ENCODE peak calls at places on chromosomes 7 and 10, in six cellular contexts. One of them, this sample, is unnamed.

GRCh38 chr7:134947831-134948230 is 38.5 kb upstream of the AGBL3 start:
- DNase-seq in colonic mucosa: no peak
- DNase-seq in dorsolateral prefrontal cortex: no peak
- DNase-seq in Calu3: no peak
- DNase-seq in brain microvascular endothelial cell: no peak
- DNase-seq in cardiac fibroblast: no peak
- DNase-seq in this sample: no peak

GRCh38 chr7:28718523-28718922 is 239.6 kb downstream of the TRIL start:
- DNase-seq in Calu3: no peak
- DNase-seq in colonic mucosa: no peak
- DNase-seq in brain microvascular endothelial cell: no peak
- DNase-seq in dorsolateral prefrontal cortex: no peak
- DNase-seq in cardiac fibroblast: no peak
- DNase-seq in this sample: no peak

GRCh38 chr7:129713544-129713943 is 102.0 kb downstream of the NRF1 start:
- DNase-seq in dorsolateral prefrontal cortex: no peak
- DNase-seq in brain microvascular endothelial cell: no peak
- DNase-seq in Calu3: no peak
- DNase-seq in colonic mucosa: no peak
- DNase-seq in cardiac fibroblast: no peak
- DNase-seq in this sample: no peak

GRCh38 chr7:109376576-109376975 is 806.9 kb downstream of the DNAJB9 start:
- DNase-seq in dorsolateral prefrontal cortex: no peak
- DNase-seq in brain microvascular endothelial cell: no peak
- DNase-seq in cardiac fibroblast: peak
- DNase-seq in Calu3: no peak
- DNase-seq in colonic mucosa: no peak
- DNase-seq in this sample: no peak

GRCh38 chr10:77428776-77429395 is 208.7 kb downstream of the KCNMA1 start:
- DNase-seq in brain microvascular endothelial cell: peak
- DNase-seq in Calu3: peak
- DNase-seq in colonic mucosa: peak
- DNase-seq in cardiac fibroblast: peak
- DNase-seq in dorsolateral prefrontal cortex: no peak
- DNase-seq in this sample: peak

GRCh38 chr7:106792233-106792926 is 72.7 kb upstream of the PIK3CG start:
- DNase-seq in dorsolateral prefrontal cortex: no peak
- DNase-seq in Calu3: no peak
- DNase-seq in colonic mucosa: no peak
- DNase-seq in cardiac fibroblast: no peak
- DNase-seq in brain microvascular endothelial cell: no peak
- DNase-seq in this sample: no peak

GRCh38 chr7:26865094-26865388 is 651 bp upstream of the SKAP2 start:
- DNase-seq in colonic mucosa: no peak
- DNase-seq in Calu3: no peak
- DNase-seq in cardiac fibroblast: no peak
- DNase-seq in brain microvascular endothelial cell: no peak
- DNase-seq in dorsolateral prefrontal cortex: peak
- DNase-seq in this sample: no peak

GRCh38 chr7:40200791-40201190 is 66.0 kb downstream of the SUGCT start:
- DNase-seq in brain microvascular endothelial cell: peak
- DNase-seq in Calu3: no peak
- DNase-seq in dorsolateral prefrontal cortex: no peak
- DNase-seq in cardiac fibroblast: peak
- DNase-seq in colonic mucosa: no peak
- DNase-seq in this sample: no peak

GRCh38 chr7:17463511-17464085 is 165.1 kb downstream of the AHR start:
- DNase-seq in brain microvascular endothelial cell: no peak
- DNase-seq in Calu3: no peak
- DNase-seq in cardiac fibroblast: no peak
- DNase-seq in colonic mucosa: no peak
- DNase-seq in dorsolateral prefrontal cortex: no peak
- DNase-seq in this sample: no peak

GRCh38 chr10:23361665-23362064 is 17.1 kb upstream of the C10orf67 start:
- DNase-seq in Calu3: no peak
- DNase-seq in cardiac fibroblast: no peak
- DNase-seq in brain microvascular endothelial cell: no peak
- DNase-seq in colonic mucosa: no peak
- DNase-seq in dorsolateral prefrontal cortex: no peak
- DNase-seq in this sample: no peak

GRCh38 chr10:59684006-59684405 is 25.6 kb downstream of the SLC16A9 start:
- DNase-seq in Calu3: no peak
- DNase-seq in dorsolateral prefrontal cortex: no peak
- DNase-seq in cardiac fibroblast: no peak
- DNase-seq in brain microvascular endothelial cell: no peak
- DNase-seq in colonic mucosa: no peak
- DNase-seq in this sample: no peak

DNA sequence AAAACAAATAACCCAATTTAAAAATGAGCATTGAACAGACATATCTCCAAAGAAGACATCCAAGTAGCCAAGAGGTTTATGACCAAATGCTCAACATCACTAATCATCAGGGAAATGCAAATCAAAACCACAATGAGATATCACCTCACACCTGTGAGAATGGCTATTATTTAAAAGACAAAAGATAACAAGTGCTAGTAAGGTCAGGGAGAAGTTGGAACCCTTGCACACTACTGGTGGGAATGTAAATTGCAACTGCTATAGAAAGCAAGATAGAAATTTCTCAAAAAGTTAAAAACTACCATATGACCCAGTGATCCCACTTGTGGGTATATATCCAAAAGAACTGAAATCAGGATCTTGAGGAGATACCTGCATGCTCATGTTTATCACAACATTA is 49.5 kb downstream of the SGMS1 start:
- DNase-seq in brain microvascular endothelial cell: no peak
- DNase-seq in Calu3: no peak
- DNase-seq in cardiac fibroblast: no peak
- DNase-seq in dorsolateral prefrontal cortex: no peak
- DNase-seq in colonic mucosa: no peak
- DNase-seq in this sample: no peak
- TF ChIP-seq CTCF in brain microvascular endothelial cell: peak
- TF ChIP-seq CTCF in Calu3: no peak
- TF ChIP-seq CTCF in cardiac fibroblast: peak
- TF ChIP-seq CTCF in dorsolateral prefrontal cortex: no peak
- TF ChIP-seq CTCF in colonic mucosa: no peak
- TF ChIP-seq CTCF in this sample: no peak

GRCh38 chr10:130455791-130456190 is 319.6 kb downstream of the GLRX3 start:
- DNase-seq in cardiac fibroblast: no peak
- DNase-seq in dorsolateral prefrontal cortex: no peak
- DNase-seq in brain microvascular endothelial cell: no peak
- DNase-seq in colonic mucosa: no peak
- DNase-seq in Calu3: no peak
- DNase-seq in this sample: no peak
- TF ChIP-seq CTCF in cardiac fibroblast: no peak
- TF ChIP-seq CTCF in dorsolateral prefrontal cortex: no peak
- TF ChIP-seq CTCF in brain microvascular endothelial cell: no peak
- TF ChIP-seq CTCF in colonic mucosa: no peak
- TF ChIP-seq CTCF in Calu3: no peak
- TF ChIP-seq CTCF in this sample: no peak

DNA sequence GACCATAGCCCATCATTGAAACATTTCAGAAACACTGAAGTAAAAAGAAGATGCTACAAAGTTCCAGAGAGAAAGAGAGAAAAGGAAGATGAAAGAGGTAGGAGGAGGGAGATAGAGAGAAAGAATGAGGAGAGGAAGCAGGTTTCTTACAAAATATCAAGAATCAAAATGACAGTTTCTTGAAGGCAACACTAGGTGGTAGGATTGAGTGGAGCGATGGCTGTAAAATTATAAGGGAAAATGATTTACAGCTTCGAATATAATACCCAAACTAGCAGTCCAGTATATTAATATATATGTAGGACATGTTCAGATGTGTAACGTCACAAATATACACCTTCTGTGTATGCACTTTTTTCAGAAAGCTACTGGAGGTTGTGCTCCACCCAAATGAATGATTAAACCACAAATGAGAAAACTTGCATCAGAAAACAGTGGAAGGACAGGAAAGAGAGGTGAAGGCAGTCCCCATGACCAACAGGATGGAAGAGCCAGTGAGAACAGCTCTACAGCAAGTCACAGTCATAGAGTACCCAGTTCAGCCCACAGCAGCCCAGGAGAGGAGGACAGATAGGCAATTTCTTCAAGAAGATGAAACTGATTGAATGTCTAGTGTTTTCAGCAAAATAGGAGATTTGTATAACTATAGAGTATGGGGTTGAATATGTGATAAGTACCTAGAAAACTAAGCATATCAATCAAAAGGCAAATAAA is 151.5 kb upstream of the TARP start:
- DNase-seq in Calu3: no peak
- DNase-seq in cardiac fibroblast: peak
- DNase-seq in brain microvascular endothelial cell: no peak
- DNase-seq in colonic mucosa: no peak
- DNase-seq in dorsolateral prefrontal cortex: no peak
- DNase-seq in this sample: no peak
- TF ChIP-seq CTCF in Calu3: no peak
- TF ChIP-seq CTCF in cardiac fibroblast: no peak
- TF ChIP-seq CTCF in brain microvascular endothelial cell: no peak
- TF ChIP-seq CTCF in colonic mucosa: no peak
- TF ChIP-seq CTCF in dorsolateral prefrontal cortex: no peak
- TF ChIP-seq CTCF in this sample: no peak

GRCh38 chr10:7085913-7086589 is 324.8 kb downstream of the SFMBT2 start:
- DNase-seq in dorsolateral prefrontal cortex: no peak
- DNase-seq in Calu3: no peak
- DNase-seq in colonic mucosa: no peak
- DNase-seq in cardiac fibroblast: peak
- DNase-seq in brain microvascular endothelial cell: peak
- DNase-seq in this sample: no peak
- TF ChIP-seq CTCF in dorsolateral prefrontal cortex: no peak
- TF ChIP-seq CTCF in Calu3: no peak
- TF ChIP-seq CTCF in colonic mucosa: no peak
- TF ChIP-seq CTCF in cardiac fibroblast: no peak
- TF ChIP-seq CTCF in brain microvascular endothelial cell: peak
- TF ChIP-seq CTCF in this sample: no peak

GRCh38 chr7:127588019-127588696 is at the start of gene ARF5:
- DNase-seq in colonic mucosa: peak
- DNase-seq in cardiac fibroblast: peak
- DNase-seq in Calu3: peak
- DNase-seq in brain microvascular endothelial cell: peak
- DNase-seq in dorsolateral prefrontal cortex: peak
- DNase-seq in this sample: peak
- TF ChIP-seq CTCF in colonic mucosa: no peak
- TF ChIP-seq CTCF in cardiac fibroblast: no peak
- TF ChIP-seq CTCF in Calu3: no peak
- TF ChIP-seq CTCF in brain microvascular endothelial cell: peak
- TF ChIP-seq CTCF in dorsolateral prefrontal cortex: no peak
- TF ChIP-seq CTCF in this sample: no peak

This sample was measured in RWPE1.